ENCODE peak calls at places on chromosomes 3 and 15, in ten cellular contexts. E, C, K, H, W, S, Q, Z, A and Y are unnamed samples.

GRCh38 chr15:64251121-64251520 is 88.3 kb upstream of the PPIB start:
- DNase-seq in E (no peak), C (no peak), K (no peak), H (no peak), W (no peak), S (no peak), Q (no peak), Z (no peak), A (no peak), Y (no peak)

GRCh38 chr3:68809596-68809995 is 122.8 kb downstream of the TAFA4 start:
- DNase-seq in E (no peak), C (no peak), K (no peak), H (no peak), W (no peak), S (no peak), Q (no peak), Z (no peak), A (no peak), Y (no peak)

GRCh38 chr3:104070906-104071305 is 1295.8 kb upstream of the ALCAM start:
- DNase-seq in E (no peak), C (no peak), K (no peak), H (no peak), W (no peak), S (no peak), Q (no peak), Z (no peak), A (no peak), Y (no peak)

GRCh38 chr3:18425641-18426403 is 683 bp upstream of the SATB1 start:
- DNase-seq in E (peak), C (no peak), K (no peak), H (peak), W (no peak), S (peak), Q (no peak), Z (peak), A (peak), Y (peak)

GRCh38 chr3:124885466-124886167 is 1.5 kb downstream of the ITGB5 start:
- DNase-seq in E (peak), C (no peak), K (no peak), H (no peak), W (no peak), S (no peak), Q (no peak), Z (no peak), A (no peak), Y (peak)

GRCh38 chr3:195896361-195897080 is 11.8 kb downstream of the TNK2 start:
- DNase-seq in E (no peak), C (no peak), K (peak), H (no peak), W (no peak), S (peak), Q (no peak), Z (no peak), A (no peak), Y (no peak)

GRCh38 chr3:130692455-130692854 is 54.2 kb downstream of the PIK3R4 start:
- DNase-seq in E (no peak), C (no peak), K (no peak), H (no peak), W (no peak), S (no peak), Q (no peak), Z (no peak), A (no peak), Y (no peak)

GRCh38 chr15:61256231-61256630 is 27.1 kb upstream of the RORA start:
- DNase-seq in E (no peak), C (no peak), K (no peak), H (no peak), W (no peak), S (no peak), Q (no peak), Z (no peak), A (no peak), Y (no peak)

GRCh38 chr3:182969277-182969676 is 11.1 kb downstream of the DCUN1D1 start:
- DNase-seq in E (no peak), C (peak), K (peak), H (no peak), W (no peak), S (no peak), Q (no peak), Z (no peak), A (no peak), Y (no peak)

GRCh38 chr15:39859609-39860008 is 60.5 kb downstream of the GPR176 start:
- DNase-seq in E (no peak), C (no peak), K (no peak), H (no peak), W (no peak), S (no peak), Q (no peak), Z (no peak), A (no peak), Y (no peak)

GRCh38 chr15:92448370-92448769 is 54.7 kb downstream of the ST8SIA2 start:
- DNase-seq in E (no peak), C (no peak), K (no peak), H (no peak), W (no peak), S (no peak), Q (no peak), Z (no peak), A (no peak), Y (no peak)

GRCh38 chr15:99427210-99427609 is 138.6 kb upstream of the MEF2A start:
- DNase-seq in E (no peak), C (no peak), K (no peak), H (no peak), W (no peak), S (no peak), Q (no peak), Z (peak), A (no peak), Y (no peak)

GRCh38 chr3:188303286-188303799 is 149.4 kb downstream of the LPP start:
- DNase-seq in E (no peak), C (no peak), K (no peak), H (no peak), W (no peak), S (no peak), Q (no peak), Z (no peak), A (no peak), Y (no peak)

GRCh38 chr3:21407743-21408142 is 343.3 kb downstream of the ZNF385D start:
- DNase-seq in E (no peak), C (no peak), K (no peak), H (no peak), W (no peak), S (no peak), Q (no peak), Z (no peak), A (no peak), Y (no peak)

DNA sequence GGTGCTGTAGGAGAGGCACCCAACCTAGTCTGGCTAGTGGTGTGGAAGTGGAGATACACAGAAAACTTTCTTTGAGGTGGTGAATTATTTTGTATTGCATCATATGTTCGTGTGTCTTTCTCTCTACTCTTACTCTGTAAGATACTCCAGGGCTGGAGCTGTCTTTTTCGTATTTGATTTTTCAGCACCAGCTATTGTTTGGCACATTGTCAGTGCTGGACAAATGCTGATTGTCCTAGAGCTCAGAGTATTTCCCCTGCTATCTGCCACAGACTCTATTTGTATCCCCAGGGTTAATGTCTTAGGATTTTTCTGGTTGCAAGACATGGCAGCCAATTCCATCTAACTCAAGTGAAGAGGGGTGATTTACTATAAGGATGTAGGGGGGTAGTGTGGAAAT is 110.5 kb downstream of the SAMMSON start:
- DNase-seq in E (no peak), C (no peak), K (no peak), H (no peak), W (no peak), S (no peak), Q (no peak), Z (no peak), A (no peak), Y (no peak)
- TF ChIP-seq CTCF in E (no peak), C (no peak), K (no peak), H (no peak), W (no peak), S (no peak), Q (no peak), Z (no peak), A (no peak), Y (no peak)

GRCh38 chr3:36707623-36708409 is 56.5 kb downstream of the DCLK3 start:
- DNase-seq in E (no peak), C (no peak), K (no peak), H (no peak), W (no peak), S (peak), Q (no peak), Z (no peak), A (no peak), Y (no peak)
- TF ChIP-seq CTCF in E (no peak), C (peak), K (peak), H (no peak), W (no peak), S (peak), Q (no peak), Z (no peak), A (no peak), Y (no peak)

GRCh38 chr3:197709135-197709534 is 27.6 kb downstream of the RUBCN start:
- DNase-seq in E (no peak), C (no peak), K (no peak), H (no peak), W (no peak), S (peak), Q (no peak), Z (no peak), A (peak), Y (no peak)
- TF ChIP-seq CTCF in E (no peak), C (no peak), K (no peak), H (no peak), W (no peak), S (no peak), Q (no peak), Z (no peak), A (no peak), Y (no peak)

GRCh38 chr15:77094397-77095030 is 23.6 kb upstream of the TSPAN3 start:
- DNase-seq in E (no peak), C (no peak), K (no peak), H (peak), W (no peak), S (peak), Q (no peak), Z (no peak), A (no peak), Y (no peak)
- TF ChIP-seq CTCF in E (no peak), C (no peak), K (peak), H (no peak), W (no peak), S (peak), Q (no peak), Z (no peak), A (no peak), Y (no peak)

DNA sequence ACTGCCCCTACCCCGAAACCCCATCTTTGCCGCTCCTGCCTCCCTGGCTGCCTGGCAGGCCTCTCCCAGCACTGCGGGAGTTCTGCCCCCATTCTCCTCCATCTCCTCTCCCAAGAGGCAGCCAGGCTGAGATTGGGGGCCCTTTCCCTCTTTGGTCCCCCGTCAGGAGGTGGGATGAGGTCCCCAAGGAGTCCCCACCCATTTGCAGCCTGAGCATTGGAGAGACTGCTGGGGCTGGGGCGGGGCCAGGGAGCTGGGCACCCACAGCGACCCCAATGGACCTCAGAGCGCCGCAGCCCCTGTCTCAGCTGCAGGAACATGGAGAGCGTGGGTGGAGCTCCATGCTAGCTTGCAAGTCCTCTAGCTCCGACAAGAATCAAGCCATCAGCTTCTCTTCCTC is 29.5 kb upstream of the FBLN2 start:
- DNase-seq in E (no peak), C (no peak), K (no peak), H (peak), W (no peak), S (no peak), Q (no peak), Z (no peak), A (no peak), Y (no peak)
- TF ChIP-seq CTCF in E (no peak), C (no peak), K (no peak), H (no peak), W (no peak), S (no peak), Q (no peak), Z (no peak), A (no peak), Y (no peak)